ENCODE peak calls at places on chromosomes 11 and 22, in four cellular contexts. R is transverse colon, P is skeletal muscle cell, U is epithelial cell of esophagus. B is an unnamed sample.

GRCh38 chr11:93659216-93659615 is 2.3 kb upstream of the CEP295 start:
- DNase-seq in R (no peak), P (no peak), U (no peak), B (no peak)

GRCh38 chr11:9972917-9973504 is 309.1 kb downstream of the SWAP70 start:
- DNase-seq in R (no peak), P (no peak), U (peak; percentile 55), B (no peak)

GRCh38 chr11:112619106-112619505 is 342.1 kb upstream of the NCAM1 start:
- DNase-seq in R (no peak), P (no peak), U (no peak), B (no peak)

GRCh38 chr11:69512136-69512535 is 30.7 kb downstream of the LINC01488 start:
- DNase-seq in R (no peak), P (no peak), U (no peak), B (no peak)

GRCh38 chr11:3947084-3947483 is 91.6 kb downstream of the STIM1 start:
- DNase-seq in R (peak; percentile 42), P (no peak), U (no peak), B (no peak)

GRCh38 chr11:132158091-132158490 is 787.7 kb downstream of the NTM start:
- DNase-seq in R (no peak), P (no peak), U (peak; percentile 73), B (no peak)

GRCh38 chr11:123202723-123203122 is 7.7 kb upstream of the CLMP start:
- DNase-seq in R (no peak), P (peak; percentile 37), U (no peak), B (no peak)

GRCh38 chr11:15055620-15056356 is 17.6 kb upstream of the CALCB start:
- DNase-seq in R (no peak), P (no peak), U (peak; percentile 61), B (no peak)

GRCh38 chr22:19784396-19785175 is 24.0 kb downstream of the TBX1 start:
- DNase-seq in R (no peak), P (no peak), U (no peak), B (no peak)

GRCh38 chr22:43853328-43853931 is 8.9 kb downstream of the SULT4A1 start:
- DNase-seq in R (no peak), P (no peak), U (no peak), B (no peak)

GRCh38 chr11:124669193-124669592 is 4.3 kb downstream of the SIAE start:
- DNase-seq in R (peak; percentile 35), P (no peak), U (peak; percentile 61), B (peak; percentile 33)

GRCh38 chr11:44709281-44709562 is 17.5 kb upstream of the TSPAN18 start:
- DNase-seq in R (no peak), P (no peak), U (no peak), B (no peak)

GRCh38 chr22:17957683-17958082 is 66.7 kb downstream of the MICAL3 start:
- DNase-seq in R (no peak), P (no peak), U (no peak), B (no peak)

GRCh38 chr11:110730773-110731172 is 18.5 kb upstream of the ARHGAP20 start:
- DNase-seq in R (no peak), P (no peak), U (no peak), B (no peak)

GRCh38 chr22:44775862-44776261 is 23.5 kb downstream of the ARHGAP8 start:
- DNase-seq in R (no peak), P (no peak), U (peak; percentile 66), B (no peak)

GRCh38 chr11:110077866-110078325 is 15.3 kb upstream of the ZC3H12C start:
- DNase-seq in R (no peak), P (peak; percentile 64), U (peak; percentile 89), B (no peak)

GRCh38 chr11:112156594-112157273 is 7.2 kb downstream of the IL18 start:
- DNase-seq in R (no peak), P (no peak), U (no peak), B (no peak)

GRCh38 chr11:109421981-109422590 is at the start of gene C11orf87:
- DNase-seq in R (no peak), P (no peak), U (peak; percentile 18), B (no peak)

GRCh38 chr11:71504526-71504925 is 22.5 kb upstream of the KRTAP5-7 start:
- DNase-seq in R (no peak), P (no peak), U (peak; percentile 57), B (no peak)

GRCh38 chr11:61760946-61761345 is 8.5 kb downstream of the MYRF start:
- DNase-seq in R (no peak), P (no peak), U (no peak), B (no peak)

GRCh38 chr11:116336540-116336939 is 436.2 kb downstream of the BUD13 start:
- DNase-seq in R (no peak), P (no peak), U (no peak), B (no peak)

B was measured in T-helper 17 cell.